ENCODE peak calls at places on chromosomes 4 and X, in nine cellular contexts. D is stimulated activated CD4-positive, alpha-beta T cell treated with anti-CD3 and anti-CD28 coated beads, Interleukin-12 subunit alpha, Interleukin-12 subunit beta, amount 100 ng/mL, for 4 hours; U is upper lobe of right lung; O is fibroblast of villous mesenchyme; Z is activated T-helper 1 cell treated with anti-CD3 and anti-CD28 coated beads, Interleukin-2, amount 50 U/mL, for 16 hours; X is gastrocnemius medialis; J is IMR-90; B is SW480; A is lung. L is an unnamed sample.

GRCh38 chrX:40095588-40096394 is 2.0 kb downstream of the BCOR start:
- DNase-seq in D (no peak), U (peak; percentile 76), O (peak; percentile 44), Z (no peak), X (no peak), J (no peak), B (no peak), A (no peak), L (no peak)

GRCh38 chrX:26597981-26598380 is 382.0 kb downstream of the MAGEB5 start:
- DNase-seq in D (no peak), U (no peak), O (no peak), Z (no peak), X (no peak), J (peak; percentile 22), B (no peak), A (no peak), L (no peak)

GRCh38 chr4:71872767-71873422 is 89.0 kb upstream of the GC start:
- DNase-seq in D (no peak), U (no peak), O (no peak), Z (no peak), X (no peak), J (no peak), B (no peak), A (no peak), L (no peak)

GRCh38 chr4:184255361-184255760 is 37.7 kb upstream of the ENPP6 start:
- DNase-seq in D (no peak), U (no peak), O (no peak), Z (no peak), X (no peak), J (no peak), B (no peak), A (no peak), L (no peak)

GRCh38 chr4:2352171-2352570 is 66.3 kb downstream of the ZFYVE28 start:
- DNase-seq in D (no peak), U (peak; percentile 42), O (no peak), Z (no peak), X (peak; percentile 4), J (no peak), B (no peak), A (no peak), L (no peak)

GRCh38 chr4:88291003-88291402 is 6.6 kb upstream of the PPM1K start:
- DNase-seq in D (no peak), U (no peak), O (no peak), Z (no peak), X (peak; percentile 48), J (peak; percentile 14), B (no peak), A (no peak), L (no peak)

GRCh38 chr4:143513314-143514211 is at the start of gene SMARCA5:
- DNase-seq in D (peak; percentile 93), U (peak; percentile 98), O (peak; percentile 99), Z (peak; percentile 89), X (peak; percentile 97), J (peak; percentile 98), B (peak; percentile 94), A (peak; percentile 95), L (peak; percentile 95)

GRCh38 chr4:15797320-15797719 is 19.2 kb downstream of the CD38 start:
- DNase-seq in D (no peak), U (no peak), O (no peak), Z (no peak), X (no peak), J (no peak), B (no peak), A (no peak), L (no peak)

GRCh38 chr4:94895081-94895480 is 137.3 kb downstream of the BMPR1B start:
- DNase-seq in D (no peak), U (no peak), O (peak; percentile 35), Z (no peak), X (no peak), J (peak; percentile 67), B (no peak), A (no peak), L (no peak)

GRCh38 chr4:141335166-141335565 is 114.5 kb downstream of the ZNF330 start:
- DNase-seq in D (no peak), U (no peak), O (no peak), Z (no peak), X (no peak), J (no peak), B (no peak), A (no peak), L (no peak)

L was measured in RWPE2.